ENCODE peak calls at places on chromosomes 2 and 18, in five cellular contexts. S is GM04504; H is activated CD8-positive, alpha-beta memory T cell treated with anti-CD3 and anti-CD28 coated beads, Interleukin-2, amount 50 U/mL, for 4 hours; P is left lobe of liver; O is neural crest cell. A is an unnamed sample.

GRCh38 chr2:190407662-190408537 is at the start of gene MFSD6:
- DNase-seq in S (no peak), P (peak; percentile 67), H (peak; percentile 59), O (peak; percentile 9), A (peak; percentile 45)

GRCh38 chr2:44360749-44361329 is 455 bp downstream of the PREPL start:
- DNase-seq in S (no peak), H (no peak), P (no peak), O (no peak), A (no peak)

GRCh38 chr2:232203936-232204335 is 174.6 kb upstream of the ALPP start:
- DNase-seq in H (no peak), S (no peak), P (no peak), O (no peak), A (no peak)

GRCh38 chr2:56167616-56168015 is 16.2 kb upstream of the CCDC85A start:
- DNase-seq in P (no peak), O (no peak), H (no peak), S (peak; percentile 46), A (no peak)

GRCh38 chr2:187505064-187505672 is 49.1 kb downstream of the TFPI start:
- DNase-seq in P (no peak), S (no peak), H (no peak), O (no peak), A (no peak)

GRCh38 chr2:109375131-109375561 is 238.6 kb downstream of the SEPTIN10 start:
- DNase-seq in O (no peak), H (no peak), S (no peak), P (peak; percentile 43), A (peak; percentile 17)

GRCh38 chr2:241617431-241618154 is 19.4 kb downstream of the THAP4 start:
- DNase-seq in H (no peak), P (no peak), S (no peak), O (no peak), A (no peak)

GRCh38 chr2:79977782-79978181 is 326.8 kb downstream of the LRRTM1 start:
- DNase-seq in H (no peak), S (no peak), P (no peak), O (no peak), A (no peak)

GRCh38 chr2:6480514-6480913 is 385.2 kb downstream of the CMPK2 start:
- DNase-seq in S (no peak), O (no peak), H (no peak), P (no peak), A (no peak)

GRCh38 chr2:71799013-71799575 is 345.7 kb downstream of the DYSF start:
- DNase-seq in S (no peak), H (no peak), P (no peak), O (no peak), A (no peak)

GRCh38 chr2:48346124-48346536 is 183.8 kb upstream of the STON1 start:
- DNase-seq in O (no peak), P (peak; percentile 80), S (peak; percentile 69), H (no peak), A (no peak)

GRCh38 chr2:85273732-85274731 is 53.8 kb downstream of the TGOLN2 start:
- DNase-seq in S (no peak), H (no peak), O (no peak), P (no peak), A (peak; percentile 53)

GRCh38 chr2:48145845-48146452 is 239.7 kb upstream of the FBXO11 start:
- DNase-seq in S (no peak), H (no peak), O (no peak), P (no peak), A (no peak)

GRCh38 chr2:118371500-118371899 is 283.2 kb downstream of the INSIG2 start:
- DNase-seq in O (peak; percentile 28), P (no peak), S (peak; percentile 38), H (no peak), A (peak; percentile 43)

GRCh38 chr2:120562218-120563005 is 173.3 kb upstream of the GLI2 start:
- DNase-seq in P (no peak), O (no peak), H (no peak), S (no peak), A (no peak)

GRCh38 chr2:197229509-197230458 is 80.8 kb downstream of the ANKRD44 start:
- DNase-seq in H (no peak), O (no peak), P (no peak), S (no peak), A (no peak)

GRCh38 chr2:45014016-45014702 is 4.9 kb upstream of the SIX2 start:
- DNase-seq in S (no peak), O (peak; percentile 61), H (no peak), P (no peak), A (no peak)

GRCh38 chr2:9675369-9676351 is 44.9 kb upstream of the YWHAQ start:
- DNase-seq in P (no peak), S (peak; percentile 92), H (no peak), O (peak; percentile 32), A (no peak)

GRCh38 chr2:135701442-135701841 is 40.2 kb upstream of the UBXN4 start:
- DNase-seq in S (peak; percentile 51), P (no peak), O (no peak), H (no peak), A (no peak)

GRCh38 chr2:128488429-128488828 is 169.8 kb upstream of the HS6ST1 start:
- DNase-seq in O (no peak), H (no peak), S (no peak), P (no peak), A (no peak)

GRCh38 chr2:188573453-188573852 is 281.8 kb downstream of the GULP1 start:
- DNase-seq in S (no peak), H (no peak), P (no peak), O (no peak), A (no peak)

GRCh38 chr2:27959496-27959895 is 69.0 kb downstream of the BABAM2 start:
- DNase-seq in H (no peak), O (no peak), S (no peak), P (peak; percentile 60), A (no peak)

GRCh38 chr2:197300139-197300538 is 10.4 kb downstream of the ANKRD44 start:
- DNase-seq in H (peak; percentile 29), S (no peak), P (no peak), O (no peak), A (no peak)

GRCh38 chr2:172962824-172963223 is 112.8 kb upstream of the MAP3K20 start:
- DNase-seq in P (no peak), H (no peak), O (no peak), S (no peak), A (no peak)

GRCh38 chr2:63842149-63843061 is 709 bp downstream of the UGP2 start:
- DNase-seq in O (no peak), H (no peak), P (peak; percentile 59), S (no peak), A (peak; percentile 73)

GRCh38 chr2:68119504-68119903 is 38.2 kb upstream of the PNO1 start:
- DNase-seq in P (no peak), S (no peak), O (no peak), H (no peak), A (no peak)

GRCh38 chr2:15643209-15643500 is 51.5 kb downstream of the DDX1 start:
- DNase-seq in S (no peak), O (no peak), P (no peak), H (no peak), A (no peak)

GRCh38 chr2:47809903-47810302 is 27.0 kb downstream of the MSH6 start:
- DNase-seq in H (no peak), O (no peak), S (no peak), P (no peak), A (no peak)

GRCh38 chr2:152200562-152201465 is 25.3 kb upstream of the STAM2 start:
- DNase-seq in S (peak; percentile 96), H (no peak), P (no peak), O (no peak), A (peak; percentile 68)

GRCh38 chr2:10982931-10983701 is 71.4 kb downstream of the KCNF1 start:
- DNase-seq in S (no peak), H (no peak), P (no peak), O (no peak), A (no peak)

GRCh38 chr2:66601624-66602023 is 166.7 kb downstream of the MEIS1 start:
- DNase-seq in O (no peak), P (no peak), S (peak; percentile 15), H (no peak), A (no peak)

GRCh38 chr2:57821085-57821484 is 225.5 kb upstream of the VRK2 start:
- DNase-seq in H (no peak), P (no peak), O (no peak), S (no peak), A (no peak)

GRCh38 chr18:74378179-74378682 is 62.6 kb downstream of the C18orf63 start:
- DNase-seq in H (no peak), O (no peak), P (no peak), S (no peak), A (no peak)

GRCh38 chr2:36919041-36919837 is 47.1 kb downstream of the STRN start:
- DNase-seq in H (no peak), O (no peak), S (no peak), P (no peak), A (peak; percentile 58)

GRCh38 chr2:23523651-23524260 is 138.8 kb downstream of the KLHL29 start:
- DNase-seq in S (no peak), H (no peak), P (no peak), O (no peak), A (no peak)

GRCh38 chr2:238580486-238580885 is 153.8 kb downstream of the ASB1 start:
- DNase-seq in H (no peak), O (no peak), P (no peak), S (no peak), A (no peak)

A was measured in Caco-2.